ENCODE peak calls at places on chromosomes 12 and 14, in seven cellular contexts. F is upper lobe of right lung, Y is H7, C is prostate gland, G is stomach, S is AG04450, X is fibroblast of pulmonary artery. T is an unnamed sample.

GRCh38 chr12:6914246-6914947 is at the start of gene ENO2:
- DNase-seq in G (peak), C (peak), F (peak), Y (peak), X (peak), S (no peak), T (peak)

GRCh38 chr12:88393017-88393767 is 187.1 kb downstream of the KITLG start:
- DNase-seq in C (no peak), G (no peak), Y (peak), X (peak), F (no peak), S (no peak), T (peak)

GRCh38 chr12:129854591-129854990 is 49.2 kb downstream of the TMEM132D start:
- DNase-seq in C (no peak), G (no peak), S (no peak), X (no peak), Y (no peak), F (no peak), T (no peak)

GRCh38 chr12:116708826-116709756 is 28.8 kb downstream of the SPRING1 start:
- DNase-seq in F (no peak), G (peak), C (peak), S (no peak), Y (no peak), X (peak), T (peak)

GRCh38 chr14:50883827-50884197 is 12.0 kb downstream of the ABHD12B start:
- DNase-seq in C (no peak), S (no peak), G (no peak), Y (no peak), F (no peak), X (no peak), T (no peak)

GRCh38 chr14:104184911-104185499 is 46.6 kb downstream of the KIF26A start:
- DNase-seq in Y (peak), S (no peak), F (no peak), C (no peak), G (no peak), X (peak), T (peak)

GRCh38 chr14:92546347-92547053 is 32.9 kb downstream of the RIN3 start:
- DNase-seq in F (no peak), X (no peak), Y (no peak), C (no peak), G (no peak), S (peak), T (no peak)

GRCh38 chr14:50366589-50366988 is 30.1 kb downstream of the CDKL1 start:
- DNase-seq in F (no peak), S (no peak), Y (no peak), X (no peak), G (no peak), C (no peak), T (no peak)

GRCh38 chr14:22163051-22163450 is 426.0 kb downstream of the DAD1 start:
- DNase-seq in G (no peak), C (no peak), Y (no peak), X (no peak), F (no peak), S (no peak), T (peak)

DNA sequence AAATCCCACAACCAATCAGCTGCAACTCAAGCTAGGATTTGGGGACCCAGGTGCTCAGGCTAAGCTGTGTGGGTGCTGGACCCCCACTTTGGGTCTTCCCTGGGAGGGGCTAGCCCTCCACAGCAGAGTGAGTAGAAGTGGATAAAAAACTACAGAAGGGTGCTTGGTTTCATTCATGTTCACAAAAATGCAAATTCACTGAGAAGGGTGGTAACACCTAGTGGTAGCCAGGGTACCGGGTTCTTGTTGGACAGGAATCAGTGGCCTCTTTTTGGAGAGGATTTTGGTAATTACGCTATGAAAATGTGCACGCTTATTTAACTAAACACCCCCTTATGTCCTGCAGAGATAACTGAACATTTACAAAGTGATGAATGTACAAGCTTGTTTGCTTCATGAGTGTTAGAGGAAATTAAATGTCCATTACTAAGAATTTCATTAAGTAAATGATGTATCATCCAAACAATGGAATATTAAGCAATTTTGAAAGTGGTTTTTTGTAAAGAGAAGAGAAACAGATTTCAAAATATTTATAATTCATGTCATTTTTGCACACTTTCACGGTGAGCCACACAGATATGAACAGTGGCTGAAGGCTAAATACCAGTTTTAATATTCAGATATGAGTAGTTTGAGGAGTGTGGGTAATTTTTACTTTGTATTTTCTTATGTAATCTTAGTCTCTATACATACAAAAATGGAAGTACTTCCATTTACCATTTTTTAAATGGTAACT is 78.3 kb downstream of the DDX51 start:
- DNase-seq in Y (no peak), G (no peak), F (no peak), X (no peak), S (no peak), C (no peak), T (no peak)
- H3K4me3 ChIP-seq in Y (no peak), G (no peak), F (no peak), X (no peak), S (no peak), C (no peak), T (no peak)

GRCh38 chr12:68877583-68877982 is 55.4 kb downstream of the CPM start:
- DNase-seq in C (no peak), Y (no peak), S (no peak), G (no peak), F (no peak), X (no peak), T (no peak)

GRCh38 chr12:68878283-68878682 is 54.7 kb downstream of the CPM start:
- DNase-seq in F (no peak), X (no peak), Y (no peak), C (no peak), S (no peak), G (no peak), T (no peak)

GRCh38 chr12:68876471-68876870 is 56.5 kb downstream of the CPM start:
- DNase-seq in Y (no peak), G (no peak), F (no peak), X (peak), S (no peak), C (no peak), T (no peak)

GRCh38 chr12:68880660-68881325 is 52.2 kb downstream of the CPM start:
- DNase-seq in X (peak), G (no peak), C (peak), S (no peak), F (no peak), Y (no peak), T (no peak)

DNA sequence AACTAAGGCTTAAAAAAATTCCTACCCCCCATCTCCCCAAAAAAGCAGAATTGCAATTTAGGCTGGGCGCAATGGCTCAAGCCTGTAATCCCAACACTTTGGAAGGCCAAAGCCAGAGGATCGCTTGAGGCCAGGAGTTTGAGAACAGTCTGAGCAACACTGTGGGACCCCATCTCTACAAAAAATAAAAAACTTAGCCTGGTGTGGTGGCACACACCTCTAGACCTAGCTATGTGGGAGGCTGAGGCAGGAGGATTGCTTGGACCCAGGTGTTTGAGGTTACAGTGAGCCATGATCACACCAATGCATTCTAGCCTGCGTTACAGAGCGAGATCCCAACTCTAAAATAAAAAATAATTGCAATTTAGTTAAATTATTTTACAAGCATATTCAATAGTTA is 54.1 kb downstream of the CPM start:
- DNase-seq in X (no peak), S (no peak), F (no peak), C (no peak), Y (no peak), G (no peak), T (no peak)
- H3K4me3 ChIP-seq in X (no peak), S (no peak), F (no peak), C (no peak), Y (no peak), G (no peak), T (no peak)

GRCh38 chr12:3144495-3144894 is 67.3 kb downstream of the TSPAN9 start:
- DNase-seq in X (no peak), G (no peak), S (no peak), F (peak), C (no peak), Y (no peak), T (no peak)

GRCh38 chr12:3139760-3140159 is 62.6 kb downstream of the TSPAN9 start:
- DNase-seq in Y (no peak), S (no peak), C (no peak), X (no peak), G (no peak), F (no peak), T (no peak)

GRCh38 chr12:3141339-3142321 is 64.5 kb downstream of the TSPAN9 start:
- DNase-seq in S (no peak), X (no peak), Y (peak), F (no peak), G (no peak), C (no peak), T (no peak)

GRCh38 chr12:3140284-3140683 is 63.1 kb downstream of the TSPAN9 start:
- DNase-seq in G (no peak), X (no peak), C (no peak), Y (no peak), S (no peak), F (no peak), T (no peak)

GRCh38 chr12:3142386-3142785 is 65.2 kb downstream of the TSPAN9 start:
- DNase-seq in C (no peak), Y (no peak), G (no peak), S (no peak), F (no peak), X (no peak), T (no peak)
- H3K4me3 ChIP-seq in C (no peak), Y (no peak), G (no peak), S (no peak), F (no peak), X (no peak), T (no peak)

GRCh38 chr12:459430-460258 is at the start of gene B4GALNT3:
- DNase-seq in X (peak), G (peak), F (peak), C (peak), Y (peak), S (no peak), T (peak)

GRCh38 chr12:462936-463705 is 3.4 kb downstream of the B4GALNT3 start:
- DNase-seq in G (peak), F (peak), Y (no peak), X (no peak), S (no peak), C (peak), T (no peak)

GRCh38 chr12:459050-459429 is 699 bp upstream of the B4GALNT3 start:
- DNase-seq in S (no peak), Y (no peak), C (no peak), G (no peak), X (no peak), F (no peak), T (no peak)

GRCh38 chr12:460301-461230 is 827 bp downstream of the B4GALNT3 start:
- DNase-seq in C (peak), F (peak), S (no peak), Y (peak), G (no peak), X (no peak), T (peak)

GRCh38 chr12:461425-461824 is 1.7 kb downstream of the B4GALNT3 start:
- DNase-seq in Y (no peak), F (no peak), G (no peak), S (no peak), X (no peak), C (no peak), T (peak)
- H3K4me3 ChIP-seq in Y (no peak), F (no peak), G (peak), S (no peak), X (no peak), C (no peak), T (no peak)

GRCh38 chr12:125284087-125284486 is 218.9 kb downstream of the AACS start:
- DNase-seq in Y (no peak), X (no peak), C (no peak), G (no peak), S (no peak), F (no peak), T (no peak)

GRCh38 chr12:125284945-125285344 is 219.7 kb downstream of the AACS start:
- DNase-seq in G (no peak), X (no peak), S (no peak), C (no peak), Y (peak), F (no peak), T (no peak)

GRCh38 chr12:125283521-125283920 is 218.3 kb downstream of the AACS start:
- DNase-seq in X (no peak), Y (no peak), S (no peak), C (no peak), G (no peak), F (no peak), T (no peak)

GRCh38 chr12:125276567-125276966 is 211.3 kb downstream of the AACS start:
- DNase-seq in X (no peak), S (no peak), Y (no peak), C (no peak), G (no peak), F (no peak), T (no peak)

GRCh38 chr12:125280482-125281377 is 215.5 kb downstream of the AACS start:
- DNase-seq in S (no peak), C (no peak), Y (peak), X (no peak), F (no peak), G (no peak), T (no peak)
- H3K4me3 ChIP-seq in S (no peak), C (no peak), Y (peak), X (no peak), F (no peak), G (no peak), T (no peak)

GRCh38 chr14:63203015-63203414 is 1.2 kb upstream of the RHOJ start:
- DNase-seq in Y (no peak), F (no peak), X (no peak), S (no peak), C (no peak), G (no peak), T (no peak)

GRCh38 chr14:63204407-63205280 is at the start of gene RHOJ:
- DNase-seq in G (no peak), C (no peak), Y (no peak), X (peak), F (no peak), S (no peak), T (no peak)

GRCh38 chr14:63205281-63205575 is 985 bp downstream of the RHOJ start:
- DNase-seq in X (peak), G (no peak), Y (no peak), S (no peak), C (no peak), F (no peak), T (no peak)

GRCh38 chr14:63203618-63204406 is 431 bp upstream of the RHOJ start:
- DNase-seq in S (peak), Y (peak), X (peak), F (peak), C (peak), G (peak), T (peak)

DNA sequence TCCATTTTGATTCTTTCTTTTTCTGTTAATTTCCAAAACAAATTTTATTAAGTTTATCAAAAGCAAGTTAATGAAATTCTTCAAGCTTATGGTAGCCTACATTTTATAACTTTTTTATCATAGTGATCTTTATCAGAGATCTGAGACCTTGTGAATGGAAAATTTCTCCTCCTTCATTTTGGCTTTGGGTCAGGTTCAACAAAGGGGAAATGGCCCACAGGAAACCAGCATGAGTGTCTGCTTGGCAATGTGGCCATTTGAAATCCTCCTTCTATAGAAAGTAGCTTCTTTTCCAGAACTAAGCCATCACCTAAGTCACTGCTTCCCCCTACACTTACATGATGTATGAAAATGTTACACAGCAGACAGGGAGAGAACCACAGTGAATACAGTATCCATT is 1.6 kb downstream of the RHOJ start:
- DNase-seq in F (no peak), G (no peak), X (peak), S (no peak), Y (no peak), C (no peak), T (no peak)
- H3K4me3 ChIP-seq in F (peak), G (peak), X (peak), S (peak), Y (no peak), C (peak), T (no peak)